ENCODE peak calls at places on chromosomes 2 and 18, in five cellular contexts. U is adrenal gland; H is activated CD8-positive, alpha-beta T cell treated with anti-CD3 and anti-CD28 coated beads, Interleukin-2, amount 10 ng/mL, durations not matched to agents 7 days and 5 days; B is type B pancreatic cell; F is NCI-H1105. G is an unnamed sample.

GRCh38 chr18:31506024-31506742 is 8.2 kb downstream of the DSG2 start:
- DNase-seq in U (no peak), H (no peak), B (no peak), F (no peak), G (no peak)

GRCh38 chr2:174328309-174329156 is 6.2 kb upstream of the SP9 start:
- DNase-seq in U (no peak), H (no peak), B (no peak), F (no peak), G (no peak)

GRCh38 chr2:223560704-223561435 is 41.3 kb downstream of the SCG2 start:
- DNase-seq in U (no peak), H (no peak), B (no peak), F (peak; percentile 83), G (no peak)

GRCh38 chr2:224442092-224442999 is 40.4 kb upstream of the FAM124B start:
- DNase-seq in U (no peak), H (peak; percentile 22), B (no peak), F (no peak), G (no peak)

GRCh38 chr2:158504088-158504487 is 47.3 kb downstream of the PKP4 start:
- DNase-seq in U (no peak), H (no peak), B (no peak), F (no peak), G (no peak)

GRCh38 chr2:188235364-188235763 is 56.3 kb upstream of the GULP1 start:
- DNase-seq in U (no peak), H (no peak), B (no peak), F (no peak), G (no peak)

GRCh38 chr2:202090530-202090929 is 17.5 kb downstream of the KIAA2012 start:
- DNase-seq in U (no peak), H (no peak), B (no peak), F (no peak), G (no peak)

GRCh38 chr2:237806334-237806733 is 7.8 kb downstream of the RBM44 start:
- DNase-seq in U (no peak), H (no peak), B (no peak), F (no peak), G (no peak)

GRCh38 chr2:80020061-80020460 is 284.5 kb downstream of the LRRTM1 start:
- DNase-seq in U (no peak), H (no peak), B (no peak), F (peak; percentile 19), G (no peak)

GRCh38 chr2:152740743-152741328 is 22.4 kb downstream of the ARL6IP6 start:
- DNase-seq in U (no peak), H (no peak), B (no peak), F (peak; percentile 31), G (peak; percentile 18)

GRCh38 chr2:105320651-105321215 is 8.8 kb downstream of the TGFBRAP1 start:
- DNase-seq in U (no peak), H (no peak), B (no peak), F (no peak), G (no peak)

GRCh38 chr2:208820289-208820688 is 413.7 kb downstream of the PTH2R start:
- DNase-seq in U (no peak), H (no peak), B (no peak), F (peak; percentile 35), G (no peak)

GRCh38 chr18:44579028-44579692 is 101.5 kb upstream of the SETBP1 start:
- DNase-seq in U (no peak), H (peak; percentile 21), B (no peak), F (no peak), G (peak; percentile 6)

GRCh38 chr2:240300840-240301239 is 134.6 kb upstream of the GPC1 start:
- DNase-seq in U (no peak), H (peak; percentile 16), B (peak; percentile 54), F (no peak), G (no peak)

GRCh38 chr18:32019251-32019943 is 772 bp downstream of the RNF125 start:
- DNase-seq in U (peak; percentile 32), H (peak; percentile 79), B (peak; percentile 69), F (peak; percentile 30), G (peak; percentile 5)

GRCh38 chr18:47895565-47896250 is 34.8 kb downstream of the SMAD2 start:
- DNase-seq in U (no peak), H (no peak), B (no peak), F (no peak), G (no peak)

GRCh38 chr2:128408349-128409305 is 90.0 kb upstream of the HS6ST1 start:
- DNase-seq in U (peak; percentile 13), H (no peak), B (peak; percentile 62), F (no peak), G (no peak)

GRCh38 chr2:42925742-42926437 is 133.5 kb upstream of the HAAO start:
- DNase-seq in U (no peak), H (no peak), B (no peak), F (peak; percentile 15), G (no peak)

GRCh38 chr2:73243884-73244570 is 9.9 kb downstream of the CCT7 start:
- DNase-seq in U (peak; percentile 67), H (no peak), B (no peak), F (peak; percentile 27), G (no peak)

GRCh38 chr2:86793752-86794151 is 3.0 kb upstream of the CD8A start:
- DNase-seq in U (no peak), H (peak; percentile 83), B (no peak), F (no peak), G (no peak)

GRCh38 chr2:166539340-166540162 is 45.5 kb upstream of the SCN7A start:
- DNase-seq in U (peak; percentile 32), H (peak; percentile 29), B (no peak), F (peak; percentile 55), G (peak; percentile 68)

GRCh38 chr18:12287684-12288405 is 20.2 kb upstream of the TUBB6 start:
- DNase-seq in U (peak; percentile 69), H (no peak), B (no peak), F (no peak), G (no peak)

GRCh38 chr2:236823230-236823629 is 253.6 kb downstream of the ACKR3 start:
- DNase-seq in U (no peak), H (no peak), B (peak; percentile 34), F (no peak), G (no peak)

GRCh38 chr2:180753809-180754761 is 226.3 kb upstream of the UBE2E3 start:
- DNase-seq in U (no peak), H (no peak), B (no peak), F (no peak), G (no peak)

GRCh38 chr2:171185165-171185818 is 24.6 kb upstream of the TLK1 start:
- DNase-seq in U (no peak), H (no peak), B (no peak), F (no peak), G (no peak)